ENCODE peak calls at places on chromosomes 3 and 15, in six cellular contexts. J is mesothelial cell of epicardium, H is NCI-H774, P is HS-27A, K is NCI-H146, D is AG04450. F is an unnamed sample.

GRCh38 chr15:31264534-31265089 is 62.0 kb upstream of the KLF13 start:
- DNase-seq in J (no peak), H (no peak), P (no peak), K (no peak), D (no peak), F (no peak)

GRCh38 chr15:29050870-29051269 is 165.1 kb downstream of the APBA2 start:
- DNase-seq in J (no peak), H (no peak), P (no peak), K (no peak), D (no peak), F (no peak)

GRCh38 chr15:92669432-92669831 is 13.9 kb upstream of the FAM174B start:
- DNase-seq in J (no peak), H (no peak), P (no peak), K (no peak), D (no peak), F (no peak)

GRCh38 chr15:70781236-70781635 is 17.9 kb upstream of the UACA start:
- DNase-seq in J (no peak), H (no peak), P (no peak), K (no peak), D (no peak), F (no peak)

GRCh38 chr15:23564798-23565394 is 578 bp upstream of the MKRN3 start:
- DNase-seq in J (no peak), H (peak), P (no peak), K (peak), D (no peak), F (no peak)

GRCh38 chr15:58119016-58119415 is 19.2 kb upstream of the AQP9 start:
- DNase-seq in J (no peak), H (no peak), P (no peak), K (no peak), D (no peak), F (no peak)

GRCh38 chr3:39193391-39193790 is 996 bp upstream of the XIRP1 start:
- DNase-seq in J (no peak), H (no peak), P (peak), K (no peak), D (no peak), F (no peak)

GRCh38 chr3:106206165-106206564 is 337.4 kb upstream of the CBLB start:
- DNase-seq in J (no peak), H (no peak), P (no peak), K (peak), D (no peak), F (no peak)

GRCh38 chr3:118850687-118851086 is 184.0 kb downstream of the IGSF11 start:
- DNase-seq in J (no peak), H (no peak), P (no peak), K (no peak), D (no peak), F (no peak)

GRCh38 chr15:83695246-83695645 is 41.3 kb downstream of the ADAMTSL3 start:
- DNase-seq in J (no peak), H (no peak), P (no peak), K (no peak), D (no peak), F (no peak)

GRCh38 chr3:120693439-120694172 is 11.6 kb upstream of the HGD start:
- DNase-seq in J (no peak), H (peak), P (no peak), K (peak), D (peak), F (peak)

GRCh38 chr15:90617668-90618097 is 88.0 kb downstream of the CRTC3 start:
- DNase-seq in J (no peak), H (no peak), P (no peak), K (no peak), D (no peak), F (no peak)

F was measured in NCI-H1105.